ENCODE peak calls at places on chromosomes 11 and 22, in four cellular contexts. One of them, this sample, is unnamed.

GRCh38 chr11:123231263-123231662 is 36.2 kb upstream of the CLMP start:
- DNase-seq in H1: no peak
- DNase-seq in IMR-90: peak
- DNase-seq in H9: no peak
- DNase-seq in this sample: peak

GRCh38 chr22:19892249-19892879 is 37.7 kb upstream of the GNB1L start:
- DNase-seq in H9: no peak
- DNase-seq in IMR-90: peak
- DNase-seq in H1: no peak
- DNase-seq in this sample: no peak

GRCh38 chr11:60251485-60252207 is 8.7 kb upstream of the MS4A4E start:
- DNase-seq in H9: peak
- DNase-seq in IMR-90: no peak
- DNase-seq in H1: no peak
- DNase-seq in this sample: peak

GRCh38 chr11:107263865-107264563 is 193.6 kb downstream of the CWF19L2 start:
- DNase-seq in H9: no peak
- DNase-seq in IMR-90: no peak
- DNase-seq in H1: no peak
- DNase-seq in this sample: no peak

GRCh38 chr11:112364962-112365481 is 104.4 kb upstream of the PLET1 start:
- DNase-seq in IMR-90: peak
- DNase-seq in H9: no peak
- DNase-seq in H1: no peak
- DNase-seq in this sample: no peak

GRCh38 chr11:82960000-82960778 is 58.7 kb downstream of the DDIAS start:
- DNase-seq in H1: no peak
- DNase-seq in IMR-90: no peak
- DNase-seq in H9: no peak
- DNase-seq in this sample: no peak

GRCh38 chr11:119371778-119372182 is 9.7 kb downstream of the USP2 start:
- DNase-seq in H1: no peak
- DNase-seq in IMR-90: no peak
- DNase-seq in H9: peak
- DNase-seq in this sample: no peak

GRCh38 chr11:120337133-120337895 is 1.1 kb downstream of the ARHGEF12 start:
- DNase-seq in H9: peak
- DNase-seq in H1: no peak
- DNase-seq in IMR-90: no peak
- DNase-seq in this sample: peak

GRCh38 chr22:23183107-23183698 is 2.9 kb downstream of the BCR start:
- DNase-seq in H1: peak
- DNase-seq in IMR-90: peak
- DNase-seq in H9: peak
- DNase-seq in this sample: peak

GRCh38 chr11:68767672-68768071 is 16.4 kb upstream of the TESMIN start:
- DNase-seq in H9: no peak
- DNase-seq in H1: no peak
- DNase-seq in IMR-90: no peak
- DNase-seq in this sample: no peak

GRCh38 chr11:57424137-57424801 is 2.7 kb downstream of the SLC43A3 start:
- DNase-seq in H9: no peak
- DNase-seq in IMR-90: no peak
- DNase-seq in H1: no peak
- DNase-seq in this sample: no peak

GRCh38 chr22:42626431-42626830 is 11.7 kb upstream of the POLDIP3 start:
- DNase-seq in IMR-90: no peak
- DNase-seq in H1: no peak
- DNase-seq in H9: no peak
- DNase-seq in this sample: no peak
- H3K9ac ChIP-seq in IMR-90: no peak
- H3K9ac ChIP-seq in H1: no peak
- H3K9ac ChIP-seq in H9: no peak
- H3K9ac ChIP-seq in this sample: no peak

DNA sequence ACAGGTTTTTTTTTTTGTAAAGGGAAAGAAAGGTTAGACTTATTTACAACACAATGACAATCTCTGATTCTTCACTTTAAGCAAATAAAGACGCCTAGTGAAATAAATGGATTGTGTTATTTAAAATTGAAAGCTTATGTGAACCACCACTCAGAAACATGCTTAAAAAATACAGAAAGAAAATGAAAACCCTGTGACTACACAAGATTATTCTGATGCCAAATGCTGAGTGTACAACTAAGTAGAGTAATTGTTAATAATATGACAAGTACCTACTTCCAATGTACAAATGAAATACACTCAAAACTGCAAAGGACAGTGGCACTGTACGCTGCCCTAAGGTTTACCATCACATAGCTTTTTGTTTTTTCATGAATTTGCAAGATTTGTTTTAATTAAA is 1.0 kb downstream of the BLID start:
- DNase-seq in H1: no peak
- DNase-seq in H9: no peak
- DNase-seq in IMR-90: no peak
- DNase-seq in this sample: no peak
- H3K56ac ChIP-seq in H1: no peak
- H3K56ac ChIP-seq in H9: no peak
- H3K56ac ChIP-seq in IMR-90: no peak
- H3K56ac ChIP-seq in this sample: no peak

GRCh38 chr11:72730243-72730642 is 22.0 kb downstream of the ARAP1 start:
- DNase-seq in IMR-90: no peak
- DNase-seq in H9: peak
- DNase-seq in H1: no peak
- DNase-seq in this sample: peak
- H2BK5ac ChIP-seq in IMR-90: no peak
- H2BK5ac ChIP-seq in H9: no peak
- H2BK5ac ChIP-seq in H1: no peak
- H2BK5ac ChIP-seq in this sample: no peak

GRCh38 chr22:30397656-30398635 is 1.1 kb downstream of the SEC14L2 start:
- DNase-seq in H1: no peak
- DNase-seq in H9: no peak
- DNase-seq in IMR-90: no peak
- DNase-seq in this sample: peak
- H3K9ac ChIP-seq in H1: no peak
- H3K9ac ChIP-seq in H9: peak
- H3K9ac ChIP-seq in IMR-90: peak
- H3K9ac ChIP-seq in this sample: peak

GRCh38 chr22:30856699-30857098 is 111.9 kb downstream of the MORC2 start:
- DNase-seq in H1: no peak
- DNase-seq in H9: no peak
- DNase-seq in IMR-90: no peak
- DNase-seq in this sample: no peak
- H3K56ac ChIP-seq in H1: no peak
- H3K56ac ChIP-seq in H9: no peak
- H3K56ac ChIP-seq in IMR-90: no peak
- H3K56ac ChIP-seq in this sample: no peak